ENCODE peak calls at places on chromosomes 11 and 22, in nine cellular contexts. O, C, N, M, Y, V, Z, A and B are unnamed samples.

GRCh38 chr11:128483211-128483788 is 104.1 kb downstream of the ETS1 start:
- DNase-seq in O (no peak), C (no peak), N (no peak), M (no peak), Y (no peak), V (no peak), Z (no peak), A (no peak), B (no peak)

GRCh38 chr11:111081021-111081511 is 164.5 kb upstream of the POU2AF2 start:
- DNase-seq in O (no peak), C (no peak), N (no peak), M (no peak), Y (no peak), V (no peak), Z (peak; percentile 70), A (peak; percentile 35), B (peak; percentile 66)

GRCh38 chr11:2846470-2846869 is 39.1 kb downstream of the CDKN1C start:
- DNase-seq in O (no peak), C (no peak), N (no peak), M (no peak), Y (no peak), V (no peak), Z (no peak), A (no peak), B (no peak)

GRCh38 chr11:8717876-8718753 is 35.5 kb downstream of the RPL27A start:
- DNase-seq in O (no peak), C (no peak), N (no peak), M (peak; percentile 67), Y (no peak), V (no peak), Z (peak; percentile 96), A (peak; percentile 92), B (no peak)

GRCh38 chr11:134579709-134580634 is 167.9 kb upstream of the B3GAT1 start:
- DNase-seq in O (no peak), C (peak; percentile 67), N (no peak), M (peak; percentile 23), Y (no peak), V (no peak), Z (no peak), A (no peak), B (no peak)

GRCh38 chr11:76885390-76886097 is 24.8 kb downstream of the ACER3 start:
- DNase-seq in O (no peak), C (no peak), N (no peak), M (peak; percentile 30), Y (no peak), V (no peak), Z (peak; percentile 26), A (peak; percentile 63), B (no peak)

GRCh38 chr11:69601346-69601975 is 39.5 kb upstream of the CCND1 start:
- DNase-seq in O (no peak), C (no peak), N (no peak), M (no peak), Y (no peak), V (no peak), Z (no peak), A (no peak), B (no peak)

GRCh38 chr11:130536106-130537040 is 87.9 kb downstream of the ADAMTS15 start:
- DNase-seq in O (no peak), C (no peak), N (no peak), M (no peak), Y (no peak), V (no peak), Z (no peak), A (no peak), B (no peak)

GRCh38 chr11:23263466-23263865 is 403.2 kb upstream of the CCDC179 start:
- DNase-seq in O (no peak), C (no peak), N (no peak), M (no peak), Y (no peak), V (no peak), Z (no peak), A (no peak), B (no peak)

GRCh38 chr22:50293441-50294318 is 13.8 kb downstream of the PLXNB2 start:
- DNase-seq in O (no peak), C (peak; percentile 60), N (no peak), M (peak; percentile 79), Y (peak; percentile 88), V (peak; percentile 91), Z (peak; percentile 69), A (peak; percentile 70), B (peak; percentile 39)

GRCh38 chr22:36914383-36914752 is 940 bp downstream of the CSF2RB start:
- DNase-seq in O (no peak), C (no peak), N (no peak), M (no peak), Y (no peak), V (no peak), Z (no peak), A (no peak), B (no peak)

GRCh38 chr11:82653752-82654151 is 79.9 kb downstream of the FAM181B start:
- DNase-seq in O (no peak), C (no peak), N (no peak), M (no peak), Y (no peak), V (peak; percentile 20), Z (no peak), A (no peak), B (no peak)

GRCh38 chr22:37274380-37274862 is 7.9 kb upstream of the CYTH4 start:
- DNase-seq in O (no peak), C (no peak), N (peak; percentile 95), M (no peak), Y (peak; percentile 85), V (peak; percentile 89), Z (no peak), A (no peak), B (no peak)

GRCh38 chr11:2440646-2441045 is 3.7 kb downstream of the TRPM5 start:
- DNase-seq in O (no peak), C (no peak), N (no peak), M (no peak), Y (peak; percentile 55), V (peak; percentile 60), Z (no peak), A (no peak), B (no peak)

GRCh38 chr11:57322881-57323467 is 1.8 kb downstream of the TNKS1BP1 start:
- DNase-seq in O (no peak), C (no peak), N (no peak), M (no peak), Y (no peak), V (no peak), Z (no peak), A (no peak), B (no peak)

GRCh38 chr22:20572132-20572802 is 64.9 kb downstream of the MED15 start:
- DNase-seq in O (no peak), C (no peak), N (no peak), M (no peak), Y (no peak), V (no peak), Z (no peak), A (no peak), B (no peak)

GRCh38 chr11:17538731-17539130 is 5.5 kb downstream of the USH1C start:
- DNase-seq in O (no peak), C (no peak), N (no peak), M (no peak), Y (no peak), V (no peak), Z (no peak), A (no peak), B (no peak)
- TF ChIP-seq CTCF in O (no peak), C (no peak), N (no peak), M (no peak), Y (no peak), V (no peak), Z (no peak), A (no peak), B (no peak)

GRCh38 chr11:27718853-27719574 is 18.8 kb upstream of the BDNF start:
- DNase-seq in O (no peak), C (peak; percentile 79), N (no peak), M (no peak), Y (no peak), V (peak; percentile 75), Z (peak; percentile 59), A (peak; percentile 57), B (no peak)

GRCh38 chr11:27716850-27717249 is 16.6 kb upstream of the BDNF start:
- DNase-seq in O (no peak), C (no peak), N (no peak), M (no peak), Y (no peak), V (no peak), Z (peak; percentile 71), A (peak; percentile 39), B (peak; percentile 4)

GRCh38 chr11:27717377-27717776 is 17.1 kb upstream of the BDNF start:
- DNase-seq in O (no peak), C (peak; percentile 45), N (no peak), M (no peak), Y (no peak), V (no peak), Z (no peak), A (peak; percentile 61), B (no peak)

GRCh38 chr11:27718346-27718852 is 18.1 kb upstream of the BDNF start:
- DNase-seq in O (no peak), C (peak; percentile 76), N (no peak), M (no peak), Y (no peak), V (no peak), Z (peak; percentile 97), A (peak; percentile 93), B (no peak)

DNA sequence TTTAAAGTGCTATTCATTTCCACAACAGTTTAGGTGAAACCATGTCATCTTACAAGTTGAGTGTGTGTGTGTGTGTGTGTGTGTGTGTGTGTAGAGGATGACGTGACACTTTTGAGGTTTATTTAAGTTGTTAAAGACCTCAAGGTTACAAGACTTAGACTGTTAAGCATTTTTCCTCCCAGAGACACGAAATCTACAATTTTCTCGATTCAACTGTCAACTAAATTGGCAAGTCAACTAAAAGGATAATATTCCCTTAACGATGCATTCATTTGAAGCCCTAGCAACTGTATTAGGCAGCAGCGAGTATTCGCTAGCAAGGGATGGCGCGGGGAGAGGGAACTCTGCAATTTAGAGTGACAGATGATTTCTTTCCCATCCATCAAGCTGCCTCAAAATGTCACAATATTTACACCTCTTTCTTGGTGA is 17.6 kb upstream of the BDNF start:
- DNase-seq in O (no peak), C (no peak), N (no peak), M (no peak), Y (no peak), V (no peak), Z (no peak), A (peak; percentile 41), B (no peak)
- H3K4me3 ChIP-seq in O (peak overlapping the region; percentile 66), C (peak overlapping the region; percentile 77), N (no peak overlapping the region), M (no peak overlapping the region), Y (no peak overlapping the region), V (no peak overlapping the region), Z (peak overlapping the region; percentile 70), A (peak overlapping the region; percentile 69), B (no peak overlapping the region)

DNA sequence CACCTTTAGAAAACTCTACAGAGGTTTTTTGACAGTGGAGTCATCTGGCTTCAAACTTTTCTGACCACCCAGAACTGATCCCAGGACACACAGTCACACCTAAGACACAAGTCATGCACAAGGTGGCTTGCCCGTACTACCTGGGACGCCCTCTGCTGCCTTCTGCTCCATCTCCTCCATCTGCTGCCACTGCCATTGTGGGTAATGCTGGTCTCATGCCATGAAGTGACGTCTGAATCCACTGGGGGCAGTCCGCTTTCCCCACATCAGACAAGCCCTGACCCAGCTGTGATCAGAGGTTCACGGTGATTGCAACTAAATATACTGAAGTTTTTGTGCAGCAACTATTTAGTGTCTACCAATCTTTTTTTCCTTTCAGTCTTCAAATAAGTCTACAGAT is 5.4 kb upstream of the NDUFS8 start:
- DNase-seq in O (no peak), C (no peak), N (no peak), M (no peak), Y (no peak), V (no peak), Z (no peak), A (no peak), B (no peak)
- TF ChIP-seq CTCF in O (no peak), C (peak; percentile 8), N (no peak), M (no peak), Y (no peak), V (no peak), Z (no peak), A (no peak), B (no peak)

GRCh38 chr11:92969293-92969633 is 188 bp upstream of the MTNR1B start:
- DNase-seq in O (no peak), C (no peak), N (no peak), M (no peak), Y (no peak), V (no peak), Z (no peak), A (no peak), B (no peak)
- H3K4me3 ChIP-seq in O (no peak overlapping the region), C (peak overlapping the region; percentile 28), N (no peak overlapping the region), M (no peak overlapping the region), Y (no peak overlapping the region), V (no peak overlapping the region), Z (no peak overlapping the region), A (peak overlapping the region; percentile 10), B (no peak overlapping the region)